ENCODE peak calls at places on chromosomes 1 and 21, in four cellular contexts. O, P, K and N are unnamed samples.

GRCh38 chr1:65467536-65467935 is 47.1 kb downstream of the LEPR start:
- DNase-seq in O (no peak), P (no peak), K (no peak), N (no peak)

GRCh38 chr1:20735581-20736111 is 3.1 kb upstream of the SH2D5 start:
- DNase-seq in O (no peak), P (no peak), K (no peak), N (no peak)

GRCh38 chr1:944341-945325 is 14.4 kb downstream of the NOC2L start:
- DNase-seq in O (peak; percentile 73), P (no peak), K (no peak), N (no peak)

GRCh38 chr1:6126028-6126427 is 54.1 kb downstream of the CHD5 start:
- DNase-seq in O (no peak), P (no peak), K (no peak), N (no peak)

GRCh38 chr1:234854648-234855039 is 244.7 kb upstream of the IRF2BP2 start:
- DNase-seq in O (no peak), P (no peak), K (no peak), N (no peak)

GRCh38 chr1:30286984-30287839 is 436.2 kb downstream of the MATN1 start:
- DNase-seq in O (no peak), P (no peak), K (no peak), N (no peak)

GRCh38 chr1:64540265-64540791 is 70.4 kb downstream of the CACHD1 start:
- DNase-seq in O (no peak), P (peak; percentile 46), K (peak; percentile 63), N (no peak)

GRCh38 chr1:153288634-153289275 is 24.0 kb downstream of the PGLYRP3 start:
- DNase-seq in O (no peak), P (no peak), K (no peak), N (no peak)

GRCh38 chr21:31198575-31198974 is 145.5 kb downstream of the TIAM1 start:
- DNase-seq in O (no peak), P (no peak), K (peak; percentile 47), N (peak; percentile 11)

GRCh38 chr1:194705123-194705522 is 1518.7 kb upstream of the B3GALT2 start:
- DNase-seq in O (no peak), P (no peak), K (no peak), N (no peak)

GRCh38 chr1:101995984-101996731 is 568 bp downstream of the OLFM3 start:
- DNase-seq in O (no peak), P (no peak), K (no peak), N (no peak)

GRCh38 chr1:32239790-32240139 is 7.3 kb upstream of the FAM167B start:
- DNase-seq in O (peak; percentile 41), P (no peak), K (no peak), N (peak; percentile 49)